ENCODE peak calls at places on chromosomes 2 and 18, in seven cellular contexts. H, S, Q, I, D, U and E are unnamed samples.

GRCh38 chr2:135174802-135175093 is 122.7 kb downstream of the RAB3GAP1 start:
- DNase-seq in H (no peak), S (no peak), Q (no peak), I (no peak), D (no peak), U (no peak), E (no peak)

GRCh38 chr18:12679183-12679786 is 21.4 kb upstream of the SPIRE1 start:
- DNase-seq in H (no peak), S (no peak), Q (peak), I (peak), D (no peak), U (peak), E (peak)

GRCh38 chr2:112634153-112634873 is 11.4 kb upstream of the SLC20A1 start:
- DNase-seq in H (no peak), S (no peak), Q (no peak), I (no peak), D (no peak), U (no peak), E (peak)

GRCh38 chr2:188294547-188294946 is 2.9 kb downstream of the GULP1 start:
- DNase-seq in H (no peak), S (no peak), Q (no peak), I (no peak), D (no peak), U (no peak), E (no peak)

GRCh38 chr18:26863122-26863879 is 2.2 kb downstream of the AQP4 start:
- DNase-seq in H (no peak), S (peak), Q (peak), I (peak), D (peak), U (no peak), E (peak)

GRCh38 chr2:206275274-206276160 is 1.1 kb downstream of the ZDBF2 start:
- DNase-seq in H (no peak), S (peak), Q (no peak), I (no peak), D (peak), U (no peak), E (no peak)

GRCh38 chr18:12776821-12777471 is 74.1 kb downstream of the PSMG2 start:
- DNase-seq in H (no peak), S (no peak), Q (no peak), I (no peak), D (peak), U (no peak), E (no peak)

GRCh38 chr18:407825-408224 is 92.7 kb downstream of the COLEC12 start:
- DNase-seq in H (no peak), S (no peak), Q (no peak), I (no peak), D (no peak), U (no peak), E (no peak)

GRCh38 chr2:37720533-37721218 is 49.2 kb upstream of the CDC42EP3 start:
- DNase-seq in H (no peak), S (no peak), Q (no peak), I (no peak), D (no peak), U (no peak), E (no peak)

GRCh38 chr18:34400837-34401236 is 176.1 kb upstream of the NOL4 start:
- DNase-seq in H (no peak), S (no peak), Q (no peak), I (no peak), D (no peak), U (no peak), E (no peak)

GRCh38 chr2:106053116-106053515 is 141.0 kb downstream of the UXS1 start:
- DNase-seq in H (no peak), S (no peak), Q (no peak), I (no peak), D (no peak), U (no peak), E (no peak)

GRCh38 chr2:44462934-44463849 is 101.4 kb downstream of the CAMKMT start:
- DNase-seq in H (no peak), S (peak), Q (no peak), I (no peak), D (peak), U (no peak), E (no peak)

GRCh38 chr18:48997985-48998831 is 47.4 kb upstream of the SMAD7 start:
- DNase-seq in H (no peak), S (peak), Q (peak), I (peak), D (peak), U (peak), E (no peak)

GRCh38 chr18:67217551-67218166 is 298.9 kb downstream of the DSEL start:
- DNase-seq in H (peak), S (peak), Q (peak), I (no peak), D (peak), U (peak), E (peak)

GRCh38 chr2:129231924-129232323 is 747.5 kb upstream of the RAB6C start:
- DNase-seq in H (no peak), S (no peak), Q (no peak), I (no peak), D (no peak), U (no peak), E (no peak)

GRCh38 chr18:76801567-76802505 is 20.5 kb upstream of the ZNF236 start:
- DNase-seq in H (no peak), S (peak), Q (peak), I (peak), D (peak), U (peak), E (peak)

GRCh38 chr2:16565481-16565880 is 100.2 kb downstream of the CYRIA start:
- DNase-seq in H (no peak), S (no peak), Q (no peak), I (no peak), D (no peak), U (no peak), E (no peak)

DNA sequence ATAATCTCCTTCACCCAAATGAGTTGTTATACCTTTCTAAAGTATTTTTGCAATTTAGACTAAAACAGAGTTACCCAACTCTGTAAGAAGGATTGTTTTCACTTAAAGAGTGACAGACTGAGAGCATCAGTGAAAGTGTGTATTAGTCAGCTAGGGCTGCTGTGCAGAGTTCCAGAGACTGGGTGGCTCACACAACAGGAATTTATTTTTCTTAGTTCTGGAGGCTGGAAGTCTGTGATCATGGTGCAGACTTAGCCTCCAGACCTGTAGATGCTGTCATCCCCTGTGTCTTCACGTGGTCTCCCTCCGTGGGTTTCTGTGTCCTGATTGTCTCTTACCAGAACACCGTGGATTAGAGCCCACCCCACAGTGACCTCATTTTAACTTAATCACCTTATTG is 40.0 kb downstream of the BCL2L11 start:
- DNase-seq in H (no peak), S (no peak), Q (no peak), I (no peak), D (no peak), U (no peak), E (no peak)
- H3K27ac ChIP-seq in H (no peak), S (no peak), Q (no peak), I (no peak), D (peak), U (no peak), E (no peak)

GRCh38 chr18:62877448-62878221 is 162.3 kb downstream of the PHLPP1 start:
- DNase-seq in H (no peak), S (peak), Q (no peak), I (no peak), D (peak), U (no peak), E (no peak)
- H3K27ac ChIP-seq in H (no peak), S (peak), Q (no peak), I (no peak), D (peak), U (no peak), E (no peak)

GRCh38 chr18:8341481-8342230 is 267.6 kb upstream of the RAB12 start:
- DNase-seq in H (no peak), S (no peak), Q (no peak), I (no peak), D (peak), U (no peak), E (no peak)
- H3K27ac ChIP-seq in H (no peak), S (no peak), Q (no peak), I (no peak), D (no peak), U (no peak), E (no peak)

DNA sequence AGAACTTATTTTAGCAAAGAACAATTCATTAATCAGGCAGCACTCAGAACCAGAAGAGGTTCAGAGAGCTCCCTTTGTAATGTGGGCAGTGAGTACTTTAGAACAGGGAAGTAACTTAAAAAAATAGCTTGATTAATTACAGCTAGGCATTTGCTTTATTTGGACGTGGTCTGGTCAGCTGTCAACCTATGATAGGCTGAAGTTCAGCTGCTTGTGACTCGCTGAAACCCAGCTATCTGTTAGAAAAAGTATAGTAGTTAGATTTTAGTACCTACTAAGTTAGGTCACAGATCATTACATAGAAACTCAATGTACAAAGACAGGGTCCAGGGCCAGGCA is 40.0 kb downstream of the PKDCC start:
- DNase-seq in H (no peak), S (no peak), Q (no peak), I (no peak), D (no peak), U (no peak), E (no peak)
- H3K27ac ChIP-seq in H (no peak), S (no peak), Q (no peak), I (no peak), D (no peak), U (no peak), E (no peak)

DNA sequence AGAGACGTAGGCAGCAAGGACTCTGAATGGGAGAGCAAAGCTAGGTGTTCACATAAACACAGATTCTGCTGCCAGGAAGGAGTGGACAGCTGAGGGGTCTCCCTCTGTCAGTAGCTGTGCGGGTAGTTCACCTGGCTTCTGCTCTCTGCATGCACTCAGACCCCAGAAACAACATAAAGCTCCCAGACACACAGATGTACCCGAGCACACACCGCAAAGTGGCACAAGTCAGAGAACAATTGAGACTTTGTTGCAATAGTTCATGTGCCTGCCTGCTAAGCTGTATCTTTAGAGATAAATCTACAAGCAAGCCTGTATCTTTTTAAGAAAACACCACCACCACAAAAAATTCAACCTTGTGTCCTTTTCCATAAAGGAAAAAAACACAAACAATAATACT is 420.0 kb upstream of the ST6GAL2 start:
- DNase-seq in H (no peak), S (no peak), Q (no peak), I (no peak), D (no peak), U (no peak), E (no peak)
- H3K27ac ChIP-seq in H (no peak), S (no peak), Q (no peak), I (no peak), D (no peak), U (no peak), E (no peak)

GRCh38 chr2:238908960-238909951 is 61.4 kb downstream of the TWIST2 start:
- DNase-seq in H (no peak), S (peak), Q (peak), I (peak), D (peak), U (peak), E (no peak)
- H3K27ac ChIP-seq in H (no peak), S (no peak), Q (no peak), I (no peak), D (no peak), U (peak), E (no peak)

GRCh38 chr2:20421336-20421987 is 25.4 kb upstream of the RHOB start:
- DNase-seq in H (no peak), S (no peak), Q (no peak), I (no peak), D (no peak), U (no peak), E (peak)

GRCh38 chr2:20419007-20419576 is 27.8 kb upstream of the RHOB start:
- DNase-seq in H (no peak), S (peak), Q (no peak), I (no peak), D (no peak), U (no peak), E (peak)

GRCh38 chr2:20419752-20420151 is 27.1 kb upstream of the RHOB start:
- DNase-seq in H (no peak), S (no peak), Q (no peak), I (no peak), D (no peak), U (no peak), E (peak)

GRCh38 chr2:20416723-20417122 is 30.2 kb upstream of the RHOB start:
- DNase-seq in H (no peak), S (no peak), Q (no peak), I (no peak), D (no peak), U (no peak), E (no peak)

DNA sequence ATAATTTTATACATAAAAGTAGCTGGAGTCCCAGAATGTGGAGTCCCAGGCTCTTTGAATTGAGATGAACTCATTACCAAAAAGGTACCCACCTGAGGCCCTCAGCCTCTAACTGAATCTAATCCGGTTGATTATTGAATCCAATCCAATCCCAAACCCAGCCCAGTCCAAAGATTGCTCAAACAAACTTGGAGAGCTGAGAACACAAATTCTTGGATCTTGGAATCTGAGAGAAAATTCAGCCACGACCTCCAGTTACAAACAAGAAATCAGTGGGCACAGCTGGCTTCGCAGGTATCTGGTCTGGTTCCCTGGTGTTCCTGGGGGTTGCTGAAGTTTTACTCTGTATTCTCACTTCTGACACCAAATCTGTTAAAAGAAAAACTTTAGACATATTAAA is 28.4 kb upstream of the RHOB start:
- DNase-seq in H (no peak), S (no peak), Q (no peak), I (no peak), D (no peak), U (no peak), E (peak)
- H3K27ac ChIP-seq in H (no peak), S (no peak), Q (peak), I (no peak), D (no peak), U (peak), E (peak)

DNA sequence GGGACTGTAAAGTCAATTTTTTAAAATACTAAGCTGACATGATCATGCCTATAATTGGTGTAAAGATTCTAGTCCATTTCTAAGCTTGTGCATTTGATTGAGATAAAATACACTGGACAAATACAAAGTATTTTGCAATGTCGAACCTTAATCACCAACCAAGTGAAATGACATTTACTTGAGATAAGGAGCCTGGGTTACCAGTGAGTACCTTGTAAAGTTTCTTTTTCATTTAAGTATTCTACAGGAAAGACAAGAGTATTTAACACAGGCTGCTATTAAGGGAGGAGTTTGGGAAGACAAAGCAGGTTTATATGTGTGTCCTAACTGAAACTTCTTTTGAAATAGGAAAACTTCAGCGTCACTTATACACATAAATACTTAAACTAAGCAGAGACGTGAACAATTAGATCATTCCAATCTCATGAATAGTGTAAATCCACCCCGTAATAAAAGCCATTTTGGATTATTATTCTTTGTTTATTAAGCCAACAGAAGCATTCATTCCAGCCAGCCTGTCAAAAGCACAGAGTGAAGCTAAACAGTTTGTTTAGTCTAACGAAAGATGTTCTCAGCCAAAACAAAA is 126.7 kb upstream of the CYP26B1 start:
- DNase-seq in H (no peak), S (no peak), Q (no peak), I (no peak), D (no peak), U (no peak), E (no peak)
- H3K27ac ChIP-seq in H (no peak), S (no peak), Q (no peak), I (no peak), D (no peak), U (no peak), E (peak)